ENCODE peak calls at places on chromosome 6, in four cellular contexts. I is K562, X is HCT116, P is HepG2. D is an unnamed sample.
A peak's percentile ranks its signal among the peaks of the same experiment; 100 is the strongest.

GRCh38 chr6:82906489-82906888 is 159.2 kb downstream of the UBE3D start:
- DNase-seq in I (peak; percentile 13), X (no peak), P (no peak), D (no peak)

GRCh38 chr6:97654674-97655073 is 371.7 kb upstream of the MMS22L start:
- DNase-seq in I (no peak), X (no peak), P (no peak), D (no peak)

GRCh38 chr6:134937426-134937825 is 12.5 kb downstream of the ALDH8A1 start:
- DNase-seq in I (no peak), X (no peak), P (no peak), D (no peak)

GRCh38 chr6:118317581-118318563 is 230.2 kb upstream of the PLN start:
- DNase-seq in I (no peak), X (no peak), P (no peak), D (no peak)

GRCh38 chr6:107353773-107354382 is 105.5 kb downstream of the PDSS2 start:
- DNase-seq in I (no peak), X (no peak), P (no peak), D (no peak)

GRCh38 chr6:26553264-26553738 is 15.1 kb downstream of the HMGN4 start:
- DNase-seq in I (peak; percentile 88), X (peak; percentile 69), P (peak; percentile 78), D (no peak)

GRCh38 chr6:76789580-76789979 is 673.7 kb downstream of the HTR1B start:
- DNase-seq in I (no peak), X (no peak), P (no peak), D (no peak)

GRCh38 chr6:169529931-169530761 is 171.7 kb downstream of the WDR27 start:
- DNase-seq in I (no peak), X (no peak), P (no peak), D (no peak)

GRCh38 chr6:158383542-158383941 is 71.3 kb downstream of the TULP4 start:
- DNase-seq in I (no peak), X (no peak), P (no peak), D (no peak)

GRCh38 chr6:109007521-109007920 is 87.1 kb downstream of the SESN1 start:
- DNase-seq in I (no peak), X (no peak), P (no peak), D (no peak)

GRCh38 chr6:33708516-33709204 is 2.8 kb downstream of the UQCC2 start:
- DNase-seq in I (no peak), X (no peak), P (no peak), D (no peak)

GRCh38 chr6:33707771-33708170 is 3.7 kb downstream of the UQCC2 start:
- DNase-seq in I (no peak), X (no peak), P (no peak), D (no peak)

GRCh38 chr6:33710296-33711121 is 991 bp downstream of the UQCC2 start:
- DNase-seq in I (peak; percentile 24), X (no peak), P (peak; percentile 31), D (no peak)

GRCh38 chr6:33711140-33712129 is at the start of gene UQCC2:
- DNase-seq in I (peak; percentile 99), X (peak; percentile 93), P (peak; percentile 95), D (peak; percentile 76)

DNA sequence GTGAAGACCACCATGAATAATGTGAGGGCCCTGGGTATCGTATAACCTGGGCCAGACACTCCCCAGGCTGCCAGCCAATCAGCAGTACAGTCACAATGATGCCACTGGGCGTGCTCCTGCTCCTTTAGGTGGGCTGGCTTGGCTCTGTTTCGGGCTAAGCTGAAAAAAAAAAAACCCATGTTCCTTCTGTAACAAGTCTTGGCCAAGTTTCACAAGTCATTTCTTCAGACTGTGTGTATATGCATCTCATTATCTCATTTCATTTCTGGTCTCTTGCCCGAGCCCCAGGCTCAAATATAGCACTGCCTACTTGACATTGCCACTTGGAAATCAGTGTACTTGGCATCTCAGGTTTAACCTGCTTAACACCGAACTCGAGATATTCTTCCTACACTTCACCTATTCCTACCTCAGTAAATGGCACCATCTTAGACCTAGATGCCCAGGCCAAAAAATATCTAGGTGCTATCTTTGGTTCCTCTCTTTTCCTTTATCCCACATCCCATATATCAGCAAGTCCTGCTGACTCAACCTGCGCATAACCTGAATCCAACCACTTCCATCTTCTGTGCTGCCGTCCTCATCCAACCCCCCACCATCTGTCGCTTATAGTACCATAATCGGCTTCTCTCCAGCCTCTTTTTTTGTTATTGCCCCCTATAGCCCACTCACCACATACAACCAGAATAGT is 1.8 kb downstream of the UQCC2 start:
- DNase-seq in I (no peak), X (no peak), P (no peak), D (no peak)
- H3K27ac ChIP-seq in I (no peak overlapping the region), X (no peak overlapping the region), P (no peak overlapping the region), D (no peak overlapping the region)

GRCh38 chr6:21601932-21602390 is 8.4 kb downstream of the SOX4 start:
- DNase-seq in I (no peak), X (no peak), P (no peak), D (no peak)
- TF ChIP-seq TCF7L2 in I (no peak), X (no peak), P (no peak), D (no peak)

GRCh38 chr6:144195671-144196070 is 45.4 kb downstream of the STX11 start:
- DNase-seq in I (no peak), X (no peak), P (no peak), D (no peak)

GRCh38 chr6:144194293-144194828 is 44.0 kb downstream of the STX11 start:
- DNase-seq in I (no peak), X (no peak), P (no peak), D (no peak)

GRCh38 chr6:144186817-144187625 is 36.7 kb downstream of the STX11 start:
- DNase-seq in I (no peak), X (no peak), P (no peak), D (no peak)

GRCh38 chr6:144190051-144190450 is 39.7 kb downstream of the STX11 start:
- DNase-seq in I (no peak), X (no peak), P (no peak), D (no peak)

DNA sequence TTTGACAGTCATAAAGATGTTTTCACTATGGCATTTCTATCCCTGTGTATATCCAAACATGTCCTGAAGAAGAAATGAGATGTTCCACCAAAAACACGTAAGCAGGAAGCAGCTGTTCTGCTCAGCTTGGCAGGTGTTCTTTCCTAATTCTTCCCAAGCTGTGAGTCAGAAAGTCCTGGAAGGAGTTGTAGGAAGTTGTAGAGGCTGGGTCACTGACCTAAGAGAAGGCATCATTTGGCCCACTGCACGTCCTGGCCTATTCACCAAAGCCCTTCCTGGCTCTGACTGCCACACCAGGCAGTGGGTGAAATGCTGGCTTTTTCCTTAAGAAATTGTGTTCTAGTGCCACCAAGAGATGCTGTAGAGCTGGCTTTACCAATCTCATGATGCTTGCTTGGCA is 40.3 kb downstream of the STX11 start:
- DNase-seq in I (no peak), X (no peak), P (no peak), D (no peak)
- H3K27ac ChIP-seq in I (no peak overlapping the region), X (no peak overlapping the region), P (no peak overlapping the region), D (no peak overlapping the region)

DNA sequence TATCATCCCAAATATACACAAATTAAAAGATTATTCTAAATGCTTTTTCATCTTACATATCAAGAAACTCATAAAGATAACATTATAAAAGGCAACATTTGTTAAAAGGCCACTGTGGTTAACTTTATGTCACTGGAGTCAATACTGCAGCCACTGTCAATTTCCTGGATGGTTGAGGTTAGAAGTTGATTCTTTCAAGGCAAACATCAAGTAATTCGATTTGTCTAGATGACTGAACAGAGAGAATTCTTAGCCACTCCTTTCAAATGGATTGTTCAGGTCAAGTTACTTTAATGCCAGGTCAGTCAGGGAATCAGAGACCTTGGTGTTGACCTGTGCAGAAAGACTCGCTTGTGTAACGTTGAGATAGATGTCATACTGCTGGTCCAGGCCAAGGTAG is 44.4 kb upstream of the SIM1 start:
- DNase-seq in I (no peak), X (no peak), P (no peak), D (no peak)
- TF ChIP-seq TCF7L2 in I (no peak), X (no peak), P (no peak), D (no peak)

GRCh38 chr6:40585661-40586269 is 1.4 kb downstream of the LRFN2 start:
- DNase-seq in I (no peak), X (no peak), P (no peak), D (no peak)

GRCh38 chr6:40587240-40588069 is at the start of gene LRFN2:
- DNase-seq in I (peak; percentile 16), X (peak; percentile 38), P (peak; percentile 31), D (no peak)

GRCh38 chr6:40586369-40586768 is 795 bp downstream of the LRFN2 start:
- DNase-seq in I (no peak), X (no peak), P (no peak), D (no peak)

GRCh38 chr6:40588070-40588384 is 863 bp upstream of the LRFN2 start:
- DNase-seq in I (no peak), X (no peak), P (no peak), D (no peak)

GRCh38 chr6:40586800-40587201 is 363 bp downstream of the LRFN2 start:
- DNase-seq in I (no peak), X (no peak), P (no peak), D (no peak)
- H3K27ac ChIP-seq in I (no peak overlapping the region), X (no peak overlapping the region), P (no peak overlapping the region), D (no peak overlapping the region)